ENCODE peak calls at places on chromosomes 12 and 14, in nine cellular contexts. One of them, this sample, is unnamed.

GRCh38 chr12:24416423-24417109 is 467.1 kb upstream of the SOX5 start:
- DNase-seq in kidney epithelial cell: no peak
- DNase-seq in AG09319: no peak
- DNase-seq in hippocampal formation: no peak
- DNase-seq in neural crest cell: no peak
- DNase-seq in AG20443: no peak
- DNase-seq in H54: no peak
- DNase-seq in activated T-cell treated with anti-CD3 and anti-CD28 coated beads for 1 hour: no peak
- DNase-seq in T-helper 1 cell: no peak
- DNase-seq in this sample: no peak

GRCh38 chr12:122422769-122423257 is 344 bp upstream of the CLIP1 start:
- DNase-seq in hippocampal formation: peak
- DNase-seq in T-helper 1 cell: peak
- DNase-seq in AG20443: peak
- DNase-seq in activated T-cell treated with anti-CD3 and anti-CD28 coated beads for 1 hour: no peak
- DNase-seq in neural crest cell: no peak
- DNase-seq in AG09319: no peak
- DNase-seq in H54: peak
- DNase-seq in kidney epithelial cell: no peak
- DNase-seq in this sample: no peak

GRCh38 chr12:113766880-113767878 is 198.9 kb downstream of the RBM19 start:
- DNase-seq in hippocampal formation: no peak
- DNase-seq in neural crest cell: no peak
- DNase-seq in H54: peak
- DNase-seq in kidney epithelial cell: peak
- DNase-seq in AG09319: peak
- DNase-seq in AG20443: peak
- DNase-seq in T-helper 1 cell: no peak
- DNase-seq in activated T-cell treated with anti-CD3 and anti-CD28 coated beads for 1 hour: no peak
- DNase-seq in this sample: no peak

GRCh38 chr14:96592591-96593388 is 90.6 kb downstream of the PAPOLA start:
- DNase-seq in neural crest cell: peak
- DNase-seq in H54: no peak
- DNase-seq in AG20443: peak
- DNase-seq in AG09319: no peak
- DNase-seq in activated T-cell treated with anti-CD3 and anti-CD28 coated beads for 1 hour: peak
- DNase-seq in kidney epithelial cell: no peak
- DNase-seq in T-helper 1 cell: peak
- DNase-seq in hippocampal formation: no peak
- DNase-seq in this sample: no peak

GRCh38 chr14:48568688-48569087 is 893.3 kb upstream of the MDGA2 start:
- DNase-seq in H54: no peak
- DNase-seq in kidney epithelial cell: no peak
- DNase-seq in neural crest cell: no peak
- DNase-seq in AG09319: no peak
- DNase-seq in activated T-cell treated with anti-CD3 and anti-CD28 coated beads for 1 hour: no peak
- DNase-seq in AG20443: no peak
- DNase-seq in hippocampal formation: no peak
- DNase-seq in T-helper 1 cell: no peak
- DNase-seq in this sample: no peak

GRCh38 chr14:99763527-99764221 is 29.5 kb upstream of the EML1 start:
- DNase-seq in activated T-cell treated with anti-CD3 and anti-CD28 coated beads for 1 hour: no peak
- DNase-seq in neural crest cell: no peak
- DNase-seq in kidney epithelial cell: no peak
- DNase-seq in hippocampal formation: no peak
- DNase-seq in H54: no peak
- DNase-seq in AG09319: no peak
- DNase-seq in T-helper 1 cell: no peak
- DNase-seq in AG20443: no peak
- DNase-seq in this sample: no peak

GRCh38 chr14:22887990-22888378 is 5.0 kb downstream of the REM2 start:
- DNase-seq in H54: no peak
- DNase-seq in AG09319: no peak
- DNase-seq in hippocampal formation: no peak
- DNase-seq in kidney epithelial cell: no peak
- DNase-seq in neural crest cell: no peak
- DNase-seq in AG20443: no peak
- DNase-seq in activated T-cell treated with anti-CD3 and anti-CD28 coated beads for 1 hour: peak
- DNase-seq in T-helper 1 cell: no peak
- DNase-seq in this sample: no peak

GRCh38 chr14:58488550-58488949 is 61.0 kb downstream of the KIAA0586 start:
- DNase-seq in neural crest cell: no peak
- DNase-seq in activated T-cell treated with anti-CD3 and anti-CD28 coated beads for 1 hour: no peak
- DNase-seq in AG09319: no peak
- DNase-seq in T-helper 1 cell: peak
- DNase-seq in kidney epithelial cell: peak
- DNase-seq in H54: peak
- DNase-seq in AG20443: peak
- DNase-seq in hippocampal formation: no peak
- DNase-seq in this sample: peak

GRCh38 chr12:113333877-113334785 is 778 bp downstream of the SLC8B1 start:
- DNase-seq in neural crest cell: no peak
- DNase-seq in AG09319: no peak
- DNase-seq in AG20443: no peak
- DNase-seq in hippocampal formation: peak
- DNase-seq in kidney epithelial cell: no peak
- DNase-seq in H54: no peak
- DNase-seq in T-helper 1 cell: peak
- DNase-seq in activated T-cell treated with anti-CD3 and anti-CD28 coated beads for 1 hour: no peak
- DNase-seq in this sample: no peak

GRCh38 chr14:78997811-78998210 is 827.6 kb downstream of the NRXN3 start:
- DNase-seq in H54: no peak
- DNase-seq in AG09319: no peak
- DNase-seq in activated T-cell treated with anti-CD3 and anti-CD28 coated beads for 1 hour: no peak
- DNase-seq in neural crest cell: no peak
- DNase-seq in hippocampal formation: no peak
- DNase-seq in AG20443: no peak
- DNase-seq in kidney epithelial cell: no peak
- DNase-seq in T-helper 1 cell: no peak
- DNase-seq in this sample: no peak

GRCh38 chr14:68881396-68881795 is 88.5 kb upstream of the ZFP36L1 start:
- DNase-seq in AG09319: no peak
- DNase-seq in kidney epithelial cell: no peak
- DNase-seq in T-helper 1 cell: no peak
- DNase-seq in neural crest cell: no peak
- DNase-seq in H54: no peak
- DNase-seq in AG20443: no peak
- DNase-seq in hippocampal formation: no peak
- DNase-seq in activated T-cell treated with anti-CD3 and anti-CD28 coated beads for 1 hour: no peak
- DNase-seq in this sample: no peak

GRCh38 chr14:84254205-84254788 is 1275.6 kb upstream of the FLRT2 start:
- DNase-seq in T-helper 1 cell: no peak
- DNase-seq in kidney epithelial cell: no peak
- DNase-seq in AG20443: no peak
- DNase-seq in hippocampal formation: no peak
- DNase-seq in H54: no peak
- DNase-seq in AG09319: no peak
- DNase-seq in neural crest cell: no peak
- DNase-seq in activated T-cell treated with anti-CD3 and anti-CD28 coated beads for 1 hour: no peak
- DNase-seq in this sample: no peak

GRCh38 chr14:58774531-58774930 is 136.8 kb downstream of the DACT1 start:
- DNase-seq in activated T-cell treated with anti-CD3 and anti-CD28 coated beads for 1 hour: no peak
- DNase-seq in kidney epithelial cell: no peak
- DNase-seq in AG20443: no peak
- DNase-seq in hippocampal formation: no peak
- DNase-seq in AG09319: no peak
- DNase-seq in T-helper 1 cell: no peak
- DNase-seq in H54: no peak
- DNase-seq in neural crest cell: no peak
- DNase-seq in this sample: no peak

GRCh38 chr12:105083551-105084105 is 630 bp downstream of the ALDH1L2 start:
- DNase-seq in AG20443: peak
- DNase-seq in T-helper 1 cell: no peak
- DNase-seq in activated T-cell treated with anti-CD3 and anti-CD28 coated beads for 1 hour: no peak
- DNase-seq in H54: peak
- DNase-seq in AG09319: no peak
- DNase-seq in kidney epithelial cell: no peak
- DNase-seq in neural crest cell: peak
- DNase-seq in hippocampal formation: peak
- DNase-seq in this sample: no peak

GRCh38 chr12:41018010-41018409 is 170.1 kb upstream of the PDZRN4 start:
- DNase-seq in AG09319: no peak
- DNase-seq in neural crest cell: no peak
- DNase-seq in H54: no peak
- DNase-seq in AG20443: no peak
- DNase-seq in activated T-cell treated with anti-CD3 and anti-CD28 coated beads for 1 hour: no peak
- DNase-seq in hippocampal formation: no peak
- DNase-seq in kidney epithelial cell: no peak
- DNase-seq in T-helper 1 cell: no peak
- DNase-seq in this sample: no peak

GRCh38 chr12:116727261-116727660 is 10.6 kb downstream of the SPRING1 start:
- DNase-seq in H54: no peak
- DNase-seq in AG20443: no peak
- DNase-seq in T-helper 1 cell: no peak
- DNase-seq in neural crest cell: no peak
- DNase-seq in AG09319: no peak
- DNase-seq in hippocampal formation: no peak
- DNase-seq in activated T-cell treated with anti-CD3 and anti-CD28 coated beads for 1 hour: no peak
- DNase-seq in kidney epithelial cell: no peak
- DNase-seq in this sample: no peak

GRCh38 chr14:92040431-92041040 is 677 bp upstream of the TRIP11 start:
- DNase-seq in neural crest cell: no peak
- DNase-seq in hippocampal formation: no peak
- DNase-seq in AG09319: no peak
- DNase-seq in activated T-cell treated with anti-CD3 and anti-CD28 coated beads for 1 hour: no peak
- DNase-seq in AG20443: peak
- DNase-seq in kidney epithelial cell: peak
- DNase-seq in T-helper 1 cell: peak
- DNase-seq in H54: peak
- DNase-seq in this sample: no peak

GRCh38 chr12:93954160-93955112 is 193.9 kb upstream of the PLXNC1 start:
- DNase-seq in neural crest cell: no peak
- DNase-seq in T-helper 1 cell: no peak
- DNase-seq in hippocampal formation: no peak
- DNase-seq in kidney epithelial cell: no peak
- DNase-seq in H54: no peak
- DNase-seq in AG20443: peak
- DNase-seq in activated T-cell treated with anti-CD3 and anti-CD28 coated beads for 1 hour: no peak
- DNase-seq in AG09319: peak
- DNase-seq in this sample: no peak

GRCh38 chr12:127078577-127079350 is 1188.2 kb upstream of the TMEM132C start:
- DNase-seq in neural crest cell: no peak
- DNase-seq in activated T-cell treated with anti-CD3 and anti-CD28 coated beads for 1 hour: no peak
- DNase-seq in AG09319: no peak
- DNase-seq in hippocampal formation: no peak
- DNase-seq in H54: no peak
- DNase-seq in AG20443: no peak
- DNase-seq in kidney epithelial cell: no peak
- DNase-seq in T-helper 1 cell: no peak
- DNase-seq in this sample: no peak

GRCh38 chr14:88030079-88030478 is 25.1 kb downstream of the GPR65 start:
- DNase-seq in AG09319: no peak
- DNase-seq in activated T-cell treated with anti-CD3 and anti-CD28 coated beads for 1 hour: no peak
- DNase-seq in H54: no peak
- DNase-seq in hippocampal formation: no peak
- DNase-seq in T-helper 1 cell: no peak
- DNase-seq in AG20443: no peak
- DNase-seq in kidney epithelial cell: no peak
- DNase-seq in neural crest cell: no peak
- DNase-seq in this sample: no peak

GRCh38 chr14:83473846-83474245 is 1940.2 kb upstream of the SEL1L start:
- DNase-seq in AG09319: no peak
- DNase-seq in H54: no peak
- DNase-seq in neural crest cell: no peak
- DNase-seq in kidney epithelial cell: no peak
- DNase-seq in activated T-cell treated with anti-CD3 and anti-CD28 coated beads for 1 hour: no peak
- DNase-seq in T-helper 1 cell: no peak
- DNase-seq in hippocampal formation: no peak
- DNase-seq in AG20443: peak
- DNase-seq in this sample: no peak

GRCh38 chr12:80314741-80315140 is 129.3 kb upstream of the PTPRQ start:
- DNase-seq in hippocampal formation: no peak
- DNase-seq in AG20443: no peak
- DNase-seq in activated T-cell treated with anti-CD3 and anti-CD28 coated beads for 1 hour: no peak
- DNase-seq in AG09319: no peak
- DNase-seq in H54: no peak
- DNase-seq in neural crest cell: no peak
- DNase-seq in T-helper 1 cell: no peak
- DNase-seq in kidney epithelial cell: no peak
- DNase-seq in this sample: no peak

GRCh38 chr12:57629897-57630471 is 3.0 kb downstream of the B4GALNT1 start:
- DNase-seq in neural crest cell: no peak
- DNase-seq in AG20443: no peak
- DNase-seq in hippocampal formation: peak
- DNase-seq in kidney epithelial cell: no peak
- DNase-seq in AG09319: no peak
- DNase-seq in T-helper 1 cell: no peak
- DNase-seq in H54: peak
- DNase-seq in activated T-cell treated with anti-CD3 and anti-CD28 coated beads for 1 hour: no peak
- DNase-seq in this sample: no peak

GRCh38 chr12:125528300-125528699 is 463.1 kb downstream of the AACS start:
- DNase-seq in AG20443: no peak
- DNase-seq in hippocampal formation: peak
- DNase-seq in H54: no peak
- DNase-seq in AG09319: no peak
- DNase-seq in kidney epithelial cell: no peak
- DNase-seq in T-helper 1 cell: no peak
- DNase-seq in activated T-cell treated with anti-CD3 and anti-CD28 coated beads for 1 hour: no peak
- DNase-seq in neural crest cell: peak
- DNase-seq in this sample: no peak

GRCh38 chr12:31951008-31951407 is 8.2 kb upstream of the RESF1 start:
- DNase-seq in neural crest cell: no peak
- DNase-seq in H54: no peak
- DNase-seq in activated T-cell treated with anti-CD3 and anti-CD28 coated beads for 1 hour: no peak
- DNase-seq in kidney epithelial cell: no peak
- DNase-seq in AG09319: no peak
- DNase-seq in hippocampal formation: no peak
- DNase-seq in AG20443: no peak
- DNase-seq in T-helper 1 cell: no peak
- DNase-seq in this sample: no peak

GRCh38 chr12:132559652-132560420 is 50.5 kb downstream of the LRCOL1 start:
- DNase-seq in neural crest cell: peak
- DNase-seq in T-helper 1 cell: peak
- DNase-seq in AG09319: peak
- DNase-seq in kidney epithelial cell: no peak
- DNase-seq in AG20443: peak
- DNase-seq in activated T-cell treated with anti-CD3 and anti-CD28 coated beads for 1 hour: no peak
- DNase-seq in hippocampal formation: peak
- DNase-seq in H54: peak
- DNase-seq in this sample: no peak

GRCh38 chr14:61469771-61470170 is 148.4 kb downstream of the PRKCH start:
- DNase-seq in activated T-cell treated with anti-CD3 and anti-CD28 coated beads for 1 hour: no peak
- DNase-seq in kidney epithelial cell: no peak
- DNase-seq in T-helper 1 cell: no peak
- DNase-seq in neural crest cell: no peak
- DNase-seq in H54: no peak
- DNase-seq in hippocampal formation: no peak
- DNase-seq in AG09319: no peak
- DNase-seq in AG20443: no peak
- DNase-seq in this sample: no peak

GRCh38 chr12:121288941-121289340 is 7.6 kb downstream of the CAMKK2 start:
- DNase-seq in H54: no peak
- DNase-seq in kidney epithelial cell: no peak
- DNase-seq in AG09319: no peak
- DNase-seq in hippocampal formation: no peak
- DNase-seq in neural crest cell: no peak
- DNase-seq in T-helper 1 cell: no peak
- DNase-seq in AG20443: no peak
- DNase-seq in activated T-cell treated with anti-CD3 and anti-CD28 coated beads for 1 hour: no peak
- DNase-seq in this sample: no peak

GRCh38 chr12:129564768-129565167 is 339.1 kb downstream of the TMEM132D start:
- DNase-seq in AG20443: no peak
- DNase-seq in activated T-cell treated with anti-CD3 and anti-CD28 coated beads for 1 hour: no peak
- DNase-seq in H54: no peak
- DNase-seq in hippocampal formation: no peak
- DNase-seq in kidney epithelial cell: no peak
- DNase-seq in AG09319: no peak
- DNase-seq in T-helper 1 cell: no peak
- DNase-seq in neural crest cell: no peak
- DNase-seq in this sample: no peak

GRCh38 chr14:32350020-32350419 is 20.9 kb downstream of the AKAP6 start:
- DNase-seq in AG20443: no peak
- DNase-seq in hippocampal formation: no peak
- DNase-seq in activated T-cell treated with anti-CD3 and anti-CD28 coated beads for 1 hour: no peak
- DNase-seq in AG09319: no peak
- DNase-seq in H54: no peak
- DNase-seq in neural crest cell: no peak
- DNase-seq in kidney epithelial cell: no peak
- DNase-seq in T-helper 1 cell: no peak
- DNase-seq in this sample: no peak

GRCh38 chr12:50006754-50007442 is 18.4 kb downstream of the RACGAP1 start:
- DNase-seq in kidney epithelial cell: no peak
- DNase-seq in AG20443: peak
- DNase-seq in activated T-cell treated with anti-CD3 and anti-CD28 coated beads for 1 hour: no peak
- DNase-seq in neural crest cell: no peak
- DNase-seq in hippocampal formation: no peak
- DNase-seq in AG09319: no peak
- DNase-seq in H54: no peak
- DNase-seq in T-helper 1 cell: no peak
- DNase-seq in this sample: no peak